ENCODE peak calls at places on chromosomes 13 and 19, in four cellular contexts. T is T-helper 2 cell; E is midbrain; G is stimulated activated effector memory CD8-positive, alpha-beta T cell treated with anti-CD3 and anti-CD28 coated beads, Interleukin-12 subunit alpha, Interleukin-12 subunit beta, amount 100 ng/mL, for 72 hours. H is an unnamed sample.

GRCh38 chr13:95512957-95513356 is 39.6 kb upstream of the CLDN10 start:
- DNase-seq in T (no peak), E (no peak), G (no peak), H (no peak)

GRCh38 chr19:9885077-9885552 is 50.0 kb downstream of the PIN1 start:
- DNase-seq in T (no peak), E (peak; percentile 35), G (no peak), H (peak; percentile 2)

GRCh38 chr19:38686530-38686888 is 39.1 kb downstream of the ACTN4 start:
- DNase-seq in T (no peak), E (no peak), G (peak; percentile 64), H (peak; percentile 46)

GRCh38 chr13:77345150-77345780 is 18.4 kb upstream of the MYCBP2 start:
- DNase-seq in T (no peak), E (no peak), G (peak; percentile 70), H (no peak)

GRCh38 chr19:15091918-15092753 is 10.1 kb downstream of the OR1I1 start:
- DNase-seq in T (no peak), E (peak; percentile 44), G (peak; percentile 65), H (peak; percentile 81)

GRCh38 chr19:41321600-41322270 is 11.8 kb downstream of the CCDC97 start:
- DNase-seq in T (no peak), E (no peak), G (no peak), H (no peak)

GRCh38 chr13:42043676-42044075 is 4.8 kb upstream of the DGKH start:
- DNase-seq in T (no peak), E (no peak), G (no peak), H (no peak)

GRCh38 chr13:99969368-99969933 is 2.1 kb downstream of the ZIC5 start:
- DNase-seq in T (no peak), E (no peak), G (no peak), H (no peak)

GRCh38 chr13:60583911-60584753 is 187.1 kb downstream of the TDRD3 start:
- DNase-seq in T (no peak), E (no peak), G (no peak), H (no peak)

GRCh38 chr13:92657565-92657964 is 569.0 kb upstream of the GPC6 start:
- DNase-seq in T (no peak), E (no peak), G (no peak), H (no peak)

GRCh38 chr13:23554000-23554399 is 16.2 kb upstream of the TNFRSF19 start:
- DNase-seq in T (no peak), E (no peak), G (no peak), H (no peak)

GRCh38 chr13:60448907-60449510 is 52.0 kb downstream of the TDRD3 start:
- DNase-seq in T (no peak), E (peak; percentile 67), G (no peak), H (peak; percentile 66)

GRCh38 chr19:10219678-10220077 is 11.5 kb downstream of the S1PR2 start:
- DNase-seq in T (peak; percentile 16), E (no peak), G (no peak), H (no peak)

GRCh38 chr13:67275351-67275989 is 45.3 kb upstream of the PCDH9 start:
- DNase-seq in T (no peak), E (no peak), G (no peak), H (no peak)

GRCh38 chr13:95246292-95247082 is 54.8 kb downstream of the ABCC4 start:
- DNase-seq in T (no peak), E (no peak), G (no peak), H (no peak)

GRCh38 chr19:15815306-15815705 is at the start of gene OR10H1:
- DNase-seq in T (no peak), E (no peak), G (no peak), H (no peak)

GRCh38 chr13:24328145-24328544 is 18.8 kb downstream of the C1QTNF9 start:
- DNase-seq in T (no peak), E (no peak), G (no peak), H (peak; percentile 48)

GRCh38 chr13:44837250-44837649 is 152.0 kb downstream of the NUFIP1 start:
- DNase-seq in T (no peak), E (no peak), G (no peak), H (no peak)

GRCh38 chr13:43880930-43881329 is 1.2 kb downstream of the LACC1 start:
- DNase-seq in T (no peak), E (peak; percentile 54), G (no peak), H (no peak)

GRCh38 chr19:28288850-28289249 is 924.1 kb downstream of the UQCRFS1 start:
- DNase-seq in T (no peak), E (no peak), G (no peak), H (no peak)

GRCh38 chr13:48334534-48335127 is 31.1 kb downstream of the RB1 start:
- DNase-seq in T (no peak), E (peak; percentile 42), G (no peak), H (no peak)

GRCh38 chr19:4186087-4186993 is 3.9 kb downstream of the ANKRD24 start:
- DNase-seq in T (peak; percentile 76), E (peak; percentile 59), G (peak; percentile 93), H (peak; percentile 78)

GRCh38 chr19:5332501-5332900 is 8.1 kb downstream of the PTPRS start:
- DNase-seq in T (no peak), E (no peak), G (no peak), H (no peak)